ENCODE peak calls at places on chromosome 6, in ten cellular contexts. G is neural progenitor cell; H is heart right ventricle; C is NCI-H446; N is naive thymus-derived CD4-positive, alpha-beta T cell; P is upper lobe of right lung; V is stimulated activated naive CD8-positive, alpha-beta T cell treated with anti-CD3 and anti-CD28 coated beads, Interleukin-15, amount 100 ng/mL, for 72 hours; L is testis; O is mesenteric fat pad; Q is NCI-H2171 treated with DMSO at 0.1 percent for 48 hours. K is an unnamed sample.

GRCh38 chr6:13308332-13308731 is 20.0 kb downstream of the TBC1D7 start:
- DNase-seq in V (no peak), L (no peak), N (no peak), C (no peak), H (peak; percentile 29), G (no peak), O (no peak), Q (no peak), P (no peak), K (no peak)

GRCh38 chr6:130778946-130779657 is 48.1 kb upstream of the SMLR1 start:
- DNase-seq in H (no peak), N (no peak), C (no peak), P (no peak), V (no peak), L (no peak), O (no peak), Q (no peak), G (no peak), K (no peak)

GRCh38 chr6:118280210-118280609 is 267.9 kb upstream of the PLN start:
- DNase-seq in H (no peak), L (no peak), O (no peak), Q (no peak), N (no peak), P (no peak), C (no peak), G (no peak), V (no peak), K (no peak)

GRCh38 chr6:134165827-134166226 is 113.4 kb upstream of the SLC2A12 start:
- DNase-seq in Q (no peak), C (no peak), H (no peak), N (no peak), P (no peak), V (no peak), G (no peak), L (no peak), O (no peak), K (no peak)

GRCh38 chr6:42403415-42403814 is 48.3 kb downstream of the TRERF1 start:
- DNase-seq in H (no peak), V (no peak), P (no peak), L (peak; percentile 10), N (no peak), C (no peak), G (peak; percentile 42), Q (no peak), O (peak; percentile 41), K (no peak)

GRCh38 chr6:158536891-158537798 is 22.7 kb upstream of the TMEM181 start:
- DNase-seq in H (no peak), L (peak; percentile 61), V (no peak), N (no peak), Q (peak; percentile 73), O (peak; percentile 81), C (peak; percentile 46), G (peak; percentile 86), P (peak; percentile 72), K (peak; percentile 44)

GRCh38 chr6:154143753-154144152 is 104.7 kb downstream of the OPRM1 start:
- DNase-seq in Q (no peak), V (no peak), H (no peak), G (no peak), P (no peak), N (no peak), C (no peak), O (no peak), L (no peak), K (no peak)

GRCh38 chr6:95693108-95693507 is 115.8 kb downstream of the MANEA start:
- DNase-seq in O (no peak), Q (no peak), C (no peak), H (no peak), G (peak; percentile 55), L (no peak), V (no peak), N (no peak), P (no peak), K (no peak)

GRCh38 chr6:45965007-45965406 is 50.7 kb downstream of the CLIC5 start:
- DNase-seq in Q (no peak), N (no peak), V (no peak), G (no peak), P (no peak), C (no peak), O (no peak), H (no peak), L (no peak), K (no peak)